ENCODE peak calls at places on chromosomes 12 and 14, in four cellular contexts. One of them, this sample, is unnamed.

GRCh38 chr14:46377305-46377704 is 274.3 kb downstream of the RPL10L start:
- DNase-seq in IMR-90: no peak
- DNase-seq in upper lobe of left lung: no peak
- DNase-seq in lung: no peak
- DNase-seq in this sample: no peak

GRCh38 chr12:102728506-102729242 is 188.4 kb downstream of the PAH start:
- DNase-seq in IMR-90: no peak
- DNase-seq in upper lobe of left lung: no peak
- DNase-seq in lung: no peak
- DNase-seq in this sample: no peak

GRCh38 chr14:81102217-81102616 is 118.5 kb downstream of the GTF2A1 start:
- DNase-seq in upper lobe of left lung: no peak
- DNase-seq in IMR-90: no peak
- DNase-seq in lung: no peak
- DNase-seq in this sample: no peak

GRCh38 chr14:68527329-68527851 is 265.5 kb downstream of the ZFP36L1 start:
- DNase-seq in lung: no peak
- DNase-seq in upper lobe of left lung: no peak
- DNase-seq in IMR-90: no peak
- DNase-seq in this sample: no peak

GRCh38 chr12:56338643-56339422 is at the start of gene IL23A:
- DNase-seq in lung: no peak
- DNase-seq in upper lobe of left lung: no peak
- DNase-seq in IMR-90: peak; percentile 59
- DNase-seq in this sample: no peak

GRCh38 chr14:73729015-73729330 is 14.8 kb upstream of the PNMA1 start:
- DNase-seq in lung: no peak
- DNase-seq in upper lobe of left lung: no peak
- DNase-seq in IMR-90: no peak
- DNase-seq in this sample: no peak

GRCh38 chr14:54691525-54692260 is 124.8 kb downstream of the SAMD4A start:
- DNase-seq in upper lobe of left lung: peak; percentile 76
- DNase-seq in IMR-90: peak; percentile 69
- DNase-seq in lung: peak; percentile 77
- DNase-seq in this sample: peak; percentile 75

GRCh38 chr12:53737951-53738833 is 10.9 kb upstream of the CALCOCO1 start:
- DNase-seq in lung: no peak
- DNase-seq in upper lobe of left lung: no peak
- DNase-seq in IMR-90: no peak
- DNase-seq in this sample: no peak

GRCh38 chr12:92107621-92108131 is 38.0 kb downstream of the BTG1 start:
- DNase-seq in IMR-90: no peak
- DNase-seq in upper lobe of left lung: no peak
- DNase-seq in lung: no peak
- DNase-seq in this sample: no peak

GRCh38 chr12:119804011-119804641 is 73.0 kb downstream of the CIT start:
- DNase-seq in IMR-90: peak; percentile 78
- DNase-seq in upper lobe of left lung: peak; percentile 52
- DNase-seq in lung: peak; percentile 29
- DNase-seq in this sample: peak; percentile 77

GRCh38 chr12:8950702-8951478 is 1.4 kb upstream of the M6PR start:
- DNase-seq in IMR-90: no peak
- DNase-seq in upper lobe of left lung: no peak
- DNase-seq in lung: no peak
- DNase-seq in this sample: no peak

GRCh38 chr12:25482637-25483036 is 70.4 kb downstream of the LMNTD1 start:
- DNase-seq in IMR-90: no peak
- DNase-seq in lung: no peak
- DNase-seq in upper lobe of left lung: no peak
- DNase-seq in this sample: no peak
- TF ChIP-seq CTCF in IMR-90: no peak
- TF ChIP-seq CTCF in lung: no peak
- TF ChIP-seq CTCF in upper lobe of left lung: no peak
- TF ChIP-seq CTCF in this sample: no peak

GRCh38 chr12:49368240-49368600 is 958 bp downstream of the SPATS2 start:
- DNase-seq in lung: no peak
- DNase-seq in IMR-90: no peak
- DNase-seq in upper lobe of left lung: no peak
- DNase-seq in this sample: no peak

GRCh38 chr12:49364989-49365388 is 2.3 kb upstream of the SPATS2 start:
- DNase-seq in IMR-90: peak; percentile 90
- DNase-seq in upper lobe of left lung: no peak
- DNase-seq in lung: no peak
- DNase-seq in this sample: no peak

GRCh38 chr12:49367381-49368239 is at the start of gene SPATS2:
- DNase-seq in upper lobe of left lung: peak; percentile 95
- DNase-seq in lung: peak; percentile 91
- DNase-seq in IMR-90: no peak
- DNase-seq in this sample: no peak

GRCh38 chr12:49365542-49365941 is 1.7 kb upstream of the SPATS2 start:
- DNase-seq in IMR-90: peak; percentile 89
- DNase-seq in lung: no peak
- DNase-seq in upper lobe of left lung: no peak
- DNase-seq in this sample: no peak

DNA sequence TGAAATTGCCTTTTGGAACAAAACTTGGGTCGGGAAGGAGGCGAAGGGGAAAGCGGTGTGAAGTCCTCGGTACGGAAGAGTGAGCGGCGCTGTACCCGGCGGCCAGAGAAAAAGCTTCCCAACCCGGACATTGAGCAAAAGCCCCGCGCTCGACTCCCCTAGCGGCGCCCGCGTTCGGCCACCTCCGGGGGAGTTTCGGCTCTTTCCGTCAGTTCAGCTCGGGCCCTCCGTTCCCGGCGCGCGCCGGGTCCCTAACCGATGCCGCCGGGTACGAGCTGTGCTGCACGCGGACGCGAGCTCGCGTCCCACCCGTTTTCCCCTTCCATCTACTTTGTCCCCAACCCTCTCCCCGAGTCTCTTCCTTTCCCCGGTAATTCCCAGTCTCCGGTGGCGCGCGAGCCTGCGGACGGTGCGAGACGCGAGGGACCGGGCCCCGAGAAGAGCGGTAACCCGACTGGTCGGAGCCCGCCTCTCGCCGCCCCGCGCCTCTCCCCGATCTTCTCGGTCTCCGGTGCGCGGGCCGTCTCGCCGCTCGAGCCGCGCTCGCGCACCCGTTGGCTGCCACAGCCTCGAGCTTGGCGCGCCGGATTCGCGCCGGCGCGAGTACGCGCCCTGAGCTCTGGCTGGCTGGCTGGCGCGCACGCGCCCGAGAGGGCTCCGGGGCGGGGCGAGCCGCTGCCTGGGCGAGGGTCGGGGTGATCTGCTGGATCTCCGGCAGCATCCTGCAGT is 446 bp upstream of the SPATS2 start:
- DNase-seq in lung: peak; percentile 87
- DNase-seq in upper lobe of left lung: peak; percentile 76
- DNase-seq in IMR-90: peak; percentile 94
- DNase-seq in this sample: peak; percentile 99
- TF ChIP-seq CTCF in lung: no peak
- TF ChIP-seq CTCF in upper lobe of left lung: peak; percentile 48
- TF ChIP-seq CTCF in IMR-90: peak; percentile 29
- TF ChIP-seq CTCF in this sample: peak; percentile 54

DNA sequence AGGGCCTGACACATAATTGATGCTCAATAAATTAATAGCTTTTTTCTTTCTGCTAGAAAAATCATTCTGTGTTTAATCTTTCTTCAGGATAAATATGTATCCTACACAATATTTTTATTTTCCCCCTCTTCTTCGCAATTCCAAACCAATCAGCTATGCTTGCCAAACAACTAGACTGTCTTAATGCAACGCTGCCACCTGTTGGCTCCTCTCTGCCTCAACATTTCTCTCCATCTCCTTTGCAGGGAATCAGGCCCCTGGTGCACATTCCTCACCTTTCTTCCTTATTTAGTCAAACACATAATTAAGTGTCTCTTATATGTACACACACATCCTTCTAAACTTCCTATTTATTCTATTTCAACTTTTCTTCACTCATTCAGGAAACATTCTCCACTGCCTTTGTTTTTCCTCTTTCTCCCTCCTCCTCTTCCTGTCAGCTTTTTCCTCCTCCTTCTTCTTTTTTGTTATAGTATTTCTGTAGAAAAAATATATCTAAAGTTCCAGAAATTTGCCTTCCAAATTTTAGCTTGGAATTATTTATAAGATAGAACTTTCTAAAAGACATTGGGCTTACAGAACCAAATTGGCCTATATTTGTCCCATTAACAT is 406.0 kb downstream of the PRKD1 start:
- DNase-seq in lung: no peak
- DNase-seq in upper lobe of left lung: no peak
- DNase-seq in IMR-90: peak; percentile 6
- DNase-seq in this sample: no peak
- TF ChIP-seq CTCF in lung: no peak
- TF ChIP-seq CTCF in upper lobe of left lung: no peak
- TF ChIP-seq CTCF in IMR-90: peak; percentile 32
- TF ChIP-seq CTCF in this sample: peak; percentile 61

DNA sequence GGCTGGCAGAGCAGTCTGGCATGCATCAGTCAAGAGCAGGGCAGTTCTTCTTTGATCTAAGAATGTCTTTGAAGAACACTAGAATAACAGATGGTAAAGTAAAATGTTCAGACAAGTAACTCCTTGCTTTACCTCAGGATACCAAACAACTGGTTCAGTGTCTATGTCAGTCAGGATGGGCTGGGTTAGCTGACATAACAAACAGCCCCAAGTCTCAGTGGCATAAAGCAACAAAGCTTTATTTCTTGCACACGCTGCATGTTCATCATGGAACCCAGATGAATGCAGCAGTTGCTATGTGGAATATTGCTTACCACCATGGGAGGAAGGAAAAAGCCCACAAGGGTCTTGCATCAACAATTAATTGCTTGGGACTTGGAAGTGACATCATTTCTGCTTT is 21.3 kb downstream of the GPRC5D start:
- DNase-seq in upper lobe of left lung: no peak
- DNase-seq in IMR-90: no peak
- DNase-seq in lung: no peak
- DNase-seq in this sample: no peak
- TF ChIP-seq CTCF in upper lobe of left lung: no peak
- TF ChIP-seq CTCF in IMR-90: no peak
- TF ChIP-seq CTCF in lung: no peak
- TF ChIP-seq CTCF in this sample: no peak

GRCh38 chr12:47905313-47905730 is 528 bp upstream of the VDR start:
- DNase-seq in lung: peak; percentile 75
- DNase-seq in upper lobe of left lung: peak; percentile 82
- DNase-seq in IMR-90: no peak
- DNase-seq in this sample: no peak
- TF ChIP-seq CTCF in lung: peak; percentile 3
- TF ChIP-seq CTCF in upper lobe of left lung: peak; percentile 26
- TF ChIP-seq CTCF in IMR-90: peak; percentile 22
- TF ChIP-seq CTCF in this sample: peak; percentile 49

GRCh38 chr14:50000215-50001145 is 107.6 kb downstream of the ARF6 start:
- DNase-seq in IMR-90: peak; percentile 84
- DNase-seq in upper lobe of left lung: peak; percentile 82
- DNase-seq in lung: peak; percentile 67
- DNase-seq in this sample: no peak
- TF ChIP-seq CTCF in IMR-90: no peak
- TF ChIP-seq CTCF in upper lobe of left lung: no peak
- TF ChIP-seq CTCF in lung: no peak
- TF ChIP-seq CTCF in this sample: no peak

DNA sequence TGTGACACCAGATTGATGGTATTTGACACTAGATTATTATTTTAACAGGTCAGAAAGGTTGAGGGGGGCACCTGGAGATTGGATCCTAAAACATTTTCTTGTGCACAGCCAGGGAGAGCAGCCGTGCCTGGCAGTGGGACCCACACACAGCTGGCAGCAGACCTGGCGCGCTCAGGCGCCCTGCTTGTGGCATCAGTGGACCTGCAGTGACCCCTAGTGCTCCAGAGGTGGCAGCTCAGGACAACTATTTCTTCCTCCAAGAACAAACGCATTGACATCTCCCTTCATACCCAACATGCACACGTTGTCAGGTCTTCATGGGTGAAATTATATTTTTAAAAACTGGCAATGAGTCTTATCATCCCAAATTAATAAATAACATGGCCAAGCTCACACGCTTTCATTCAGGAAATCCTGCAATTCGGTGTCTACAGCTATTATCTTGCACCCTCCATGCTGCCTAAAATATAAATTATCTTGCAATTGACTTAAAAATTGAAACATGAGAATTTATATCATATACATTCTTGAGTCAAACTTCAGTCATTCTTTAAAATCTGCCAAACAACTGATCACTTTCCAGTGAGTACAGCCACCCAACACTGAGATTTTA is 7.7 kb upstream of the TMEM132D start:
- DNase-seq in lung: no peak
- DNase-seq in upper lobe of left lung: peak; percentile 38
- DNase-seq in IMR-90: no peak
- DNase-seq in this sample: no peak
- TF ChIP-seq CTCF in lung: peak; percentile 33
- TF ChIP-seq CTCF in upper lobe of left lung: no peak
- TF ChIP-seq CTCF in IMR-90: no peak
- TF ChIP-seq CTCF in this sample: peak; percentile 96